ENCODE peak calls at places on chromosome 18, in ten cellular contexts. One of them, this sample, is unnamed.

GRCh38 chr18:10475633-10476388 is 21.4 kb downstream of the APCDD1 start:
- DNase-seq in right atrium auricular region: no peak
- DNase-seq in lower leg skin: no peak
- DNase-seq in pancreas: no peak
- DNase-seq in GM23338: no peak
- DNase-seq in IMR-90: no peak
- DNase-seq in tibial artery: no peak
- DNase-seq in adrenal gland: no peak
- DNase-seq in cardiac fibroblast: no peak
- DNase-seq in cardiac muscle cell: no peak
- DNase-seq in this sample: no peak

GRCh38 chr18:43720036-43720435 is 442.7 kb upstream of the SYT4 start:
- DNase-seq in right atrium auricular region: no peak
- DNase-seq in lower leg skin: no peak
- DNase-seq in pancreas: no peak
- DNase-seq in GM23338: no peak
- DNase-seq in IMR-90: no peak
- DNase-seq in tibial artery: no peak
- DNase-seq in adrenal gland: no peak
- DNase-seq in cardiac fibroblast: no peak
- DNase-seq in cardiac muscle cell: no peak
- DNase-seq in this sample: no peak

GRCh38 chr18:44959013-44959412 is 278.3 kb downstream of the SETBP1 start:
- DNase-seq in right atrium auricular region: no peak
- DNase-seq in lower leg skin: no peak
- DNase-seq in pancreas: no peak
- DNase-seq in GM23338: no peak
- DNase-seq in IMR-90: no peak
- DNase-seq in tibial artery: no peak
- DNase-seq in adrenal gland: no peak
- DNase-seq in cardiac fibroblast: no peak
- DNase-seq in cardiac muscle cell: no peak
- DNase-seq in this sample: no peak

GRCh38 chr18:2979027-2979570 is 33.8 kb downstream of the LPIN2 start:
- DNase-seq in right atrium auricular region: no peak
- DNase-seq in lower leg skin: no peak
- DNase-seq in pancreas: peak
- DNase-seq in GM23338: no peak
- DNase-seq in IMR-90: peak
- DNase-seq in tibial artery: no peak
- DNase-seq in adrenal gland: no peak
- DNase-seq in cardiac fibroblast: peak
- DNase-seq in cardiac muscle cell: no peak
- DNase-seq in this sample: no peak

GRCh38 chr18:25595274-25595673 is 243.3 kb upstream of the ZNF521 start:
- DNase-seq in right atrium auricular region: no peak
- DNase-seq in lower leg skin: no peak
- DNase-seq in pancreas: no peak
- DNase-seq in GM23338: no peak
- DNase-seq in IMR-90: no peak
- DNase-seq in tibial artery: no peak
- DNase-seq in adrenal gland: no peak
- DNase-seq in cardiac fibroblast: no peak
- DNase-seq in cardiac muscle cell: no peak
- DNase-seq in this sample: no peak

GRCh38 chr18:2570772-2571199 is 519 bp downstream of the METTL4 start:
- DNase-seq in right atrium auricular region: peak
- DNase-seq in lower leg skin: peak
- DNase-seq in pancreas: peak
- DNase-seq in GM23338: peak
- DNase-seq in IMR-90: peak
- DNase-seq in tibial artery: peak
- DNase-seq in adrenal gland: peak
- DNase-seq in cardiac fibroblast: peak
- DNase-seq in cardiac muscle cell: peak
- DNase-seq in this sample: peak

GRCh38 chr18:3319399-3319798 is 57.5 kb downstream of the MYL12B start:
- DNase-seq in right atrium auricular region: no peak
- DNase-seq in lower leg skin: no peak
- DNase-seq in pancreas: no peak
- DNase-seq in GM23338: no peak
- DNase-seq in IMR-90: no peak
- DNase-seq in tibial artery: no peak
- DNase-seq in adrenal gland: no peak
- DNase-seq in cardiac fibroblast: peak
- DNase-seq in cardiac muscle cell: no peak
- DNase-seq in this sample: no peak

GRCh38 chr18:78720456-78721250 is 259.0 kb upstream of the SALL3 start:
- DNase-seq in right atrium auricular region: no peak
- DNase-seq in lower leg skin: no peak
- DNase-seq in pancreas: no peak
- DNase-seq in GM23338: no peak
- DNase-seq in IMR-90: no peak
- DNase-seq in tibial artery: no peak
- DNase-seq in adrenal gland: no peak
- DNase-seq in cardiac fibroblast: no peak
- DNase-seq in cardiac muscle cell: no peak
- DNase-seq in this sample: no peak

GRCh38 chr18:62484941-62485340 is 37.9 kb upstream of the ZCCHC2 start:
- DNase-seq in right atrium auricular region: no peak
- DNase-seq in lower leg skin: no peak
- DNase-seq in pancreas: no peak
- DNase-seq in GM23338: no peak
- DNase-seq in IMR-90: no peak
- DNase-seq in tibial artery: no peak
- DNase-seq in adrenal gland: no peak
- DNase-seq in cardiac fibroblast: no peak
- DNase-seq in cardiac muscle cell: no peak
- DNase-seq in this sample: no peak

GRCh38 chr18:24397131-24397693 is 412 bp downstream of the OSBPL1A start:
- DNase-seq in right atrium auricular region: peak
- DNase-seq in lower leg skin: peak
- DNase-seq in pancreas: no peak
- DNase-seq in GM23338: peak
- DNase-seq in IMR-90: peak
- DNase-seq in tibial artery: peak
- DNase-seq in adrenal gland: peak
- DNase-seq in cardiac fibroblast: peak
- DNase-seq in cardiac muscle cell: peak
- DNase-seq in this sample: no peak

GRCh38 chr18:68428026-68428425 is 286.9 kb downstream of the TMX3 start:
- DNase-seq in right atrium auricular region: no peak
- DNase-seq in lower leg skin: no peak
- DNase-seq in pancreas: no peak
- DNase-seq in GM23338: no peak
- DNase-seq in IMR-90: peak
- DNase-seq in tibial artery: no peak
- DNase-seq in adrenal gland: no peak
- DNase-seq in cardiac fibroblast: peak
- DNase-seq in cardiac muscle cell: no peak
- DNase-seq in this sample: peak

GRCh38 chr18:10213526-10213925 is 240.9 kb upstream of the APCDD1 start:
- DNase-seq in right atrium auricular region: no peak
- DNase-seq in lower leg skin: no peak
- DNase-seq in pancreas: no peak
- DNase-seq in GM23338: no peak
- DNase-seq in IMR-90: peak
- DNase-seq in tibial artery: no peak
- DNase-seq in adrenal gland: no peak
- DNase-seq in cardiac fibroblast: peak
- DNase-seq in cardiac muscle cell: peak
- DNase-seq in this sample: no peak

GRCh38 chr18:9835112-9835755 is 50.5 kb upstream of the TXNDC2 start:
- DNase-seq in right atrium auricular region: no peak
- DNase-seq in lower leg skin: no peak
- DNase-seq in pancreas: no peak
- DNase-seq in GM23338: peak
- DNase-seq in IMR-90: no peak
- DNase-seq in tibial artery: no peak
- DNase-seq in adrenal gland: no peak
- DNase-seq in cardiac fibroblast: no peak
- DNase-seq in cardiac muscle cell: peak
- DNase-seq in this sample: no peak

GRCh38 chr18:4433762-4434161 is 21.3 kb downstream of the DLGAP1 start:
- DNase-seq in right atrium auricular region: no peak
- DNase-seq in lower leg skin: no peak
- DNase-seq in pancreas: no peak
- DNase-seq in GM23338: peak
- DNase-seq in IMR-90: peak
- DNase-seq in tibial artery: no peak
- DNase-seq in adrenal gland: no peak
- DNase-seq in cardiac fibroblast: peak
- DNase-seq in cardiac muscle cell: no peak
- DNase-seq in this sample: no peak

GRCh38 chr18:54223568-54224241 is 764 bp downstream of the MBD2 start:
- DNase-seq in right atrium auricular region: peak
- DNase-seq in lower leg skin: peak
- DNase-seq in pancreas: peak
- DNase-seq in GM23338: peak
- DNase-seq in IMR-90: peak
- DNase-seq in tibial artery: peak
- DNase-seq in adrenal gland: peak
- DNase-seq in cardiac fibroblast: peak
- DNase-seq in cardiac muscle cell: peak
- DNase-seq in this sample: peak

GRCh38 chr18:33755918-33756590 is 178.0 kb downstream of the ASXL3 start:
- DNase-seq in right atrium auricular region: peak
- DNase-seq in lower leg skin: no peak
- DNase-seq in pancreas: no peak
- DNase-seq in GM23338: no peak
- DNase-seq in IMR-90: peak
- DNase-seq in tibial artery: no peak
- DNase-seq in adrenal gland: peak
- DNase-seq in cardiac fibroblast: peak
- DNase-seq in cardiac muscle cell: no peak
- DNase-seq in this sample: peak

GRCh38 chr18:49677762-49678398 is 116.0 kb downstream of the LIPG start:
- DNase-seq in right atrium auricular region: no peak
- DNase-seq in lower leg skin: no peak
- DNase-seq in pancreas: no peak
- DNase-seq in GM23338: no peak
- DNase-seq in IMR-90: no peak
- DNase-seq in tibial artery: no peak
- DNase-seq in adrenal gland: no peak
- DNase-seq in cardiac fibroblast: no peak
- DNase-seq in cardiac muscle cell: no peak
- DNase-seq in this sample: no peak

GRCh38 chr18:79943608-79944125 is 7.8 kb downstream of the SLC66A2 start:
- DNase-seq in right atrium auricular region: no peak
- DNase-seq in lower leg skin: no peak
- DNase-seq in pancreas: no peak
- DNase-seq in GM23338: no peak
- DNase-seq in IMR-90: no peak
- DNase-seq in tibial artery: no peak
- DNase-seq in adrenal gland: no peak
- DNase-seq in cardiac fibroblast: no peak
- DNase-seq in cardiac muscle cell: no peak
- DNase-seq in this sample: no peak

GRCh38 chr18:47750889-47751423 is 179.5 kb downstream of the SMAD2 start:
- DNase-seq in right atrium auricular region: peak
- DNase-seq in lower leg skin: no peak
- DNase-seq in pancreas: no peak
- DNase-seq in GM23338: no peak
- DNase-seq in IMR-90: no peak
- DNase-seq in tibial artery: no peak
- DNase-seq in adrenal gland: no peak
- DNase-seq in cardiac fibroblast: no peak
- DNase-seq in cardiac muscle cell: no peak
- DNase-seq in this sample: no peak

GRCh38 chr18:77248873-77249582 is 620 bp upstream of the GALR1 start:
- DNase-seq in right atrium auricular region: no peak
- DNase-seq in lower leg skin: no peak
- DNase-seq in pancreas: no peak
- DNase-seq in GM23338: peak
- DNase-seq in IMR-90: no peak
- DNase-seq in tibial artery: no peak
- DNase-seq in adrenal gland: no peak
- DNase-seq in cardiac fibroblast: peak
- DNase-seq in cardiac muscle cell: no peak
- DNase-seq in this sample: no peak
- H3K4me3 ChIP-seq in right atrium auricular region: peak
- H3K4me3 ChIP-seq in lower leg skin: no peak
- H3K4me3 ChIP-seq in pancreas: peak
- H3K4me3 ChIP-seq in GM23338: peak
- H3K4me3 ChIP-seq in IMR-90: peak
- H3K4me3 ChIP-seq in tibial artery: peak
- H3K4me3 ChIP-seq in adrenal gland: no peak
- H3K4me3 ChIP-seq in cardiac fibroblast: peak
- H3K4me3 ChIP-seq in cardiac muscle cell: peak
- H3K4me3 ChIP-seq in this sample: peak

GRCh38 chr18:31680836-31681568 is 3.4 kb downstream of the B4GALT6 start:
- DNase-seq in right atrium auricular region: no peak
- DNase-seq in lower leg skin: no peak
- DNase-seq in pancreas: no peak
- DNase-seq in GM23338: peak
- DNase-seq in IMR-90: no peak
- DNase-seq in tibial artery: no peak
- DNase-seq in adrenal gland: no peak
- DNase-seq in cardiac fibroblast: peak
- DNase-seq in cardiac muscle cell: no peak
- DNase-seq in this sample: no peak
- TF ChIP-seq CTCF in right atrium auricular region: no peak
- TF ChIP-seq CTCF in lower leg skin: no peak
- TF ChIP-seq CTCF in pancreas: no peak
- TF ChIP-seq CTCF in GM23338: peak
- TF ChIP-seq CTCF in IMR-90: peak
- TF ChIP-seq CTCF in tibial artery: no peak
- TF ChIP-seq CTCF in adrenal gland: no peak
- TF ChIP-seq CTCF in cardiac fibroblast: peak
- TF ChIP-seq CTCF in cardiac muscle cell: peak
- TF ChIP-seq CTCF in this sample: no peak

DNA sequence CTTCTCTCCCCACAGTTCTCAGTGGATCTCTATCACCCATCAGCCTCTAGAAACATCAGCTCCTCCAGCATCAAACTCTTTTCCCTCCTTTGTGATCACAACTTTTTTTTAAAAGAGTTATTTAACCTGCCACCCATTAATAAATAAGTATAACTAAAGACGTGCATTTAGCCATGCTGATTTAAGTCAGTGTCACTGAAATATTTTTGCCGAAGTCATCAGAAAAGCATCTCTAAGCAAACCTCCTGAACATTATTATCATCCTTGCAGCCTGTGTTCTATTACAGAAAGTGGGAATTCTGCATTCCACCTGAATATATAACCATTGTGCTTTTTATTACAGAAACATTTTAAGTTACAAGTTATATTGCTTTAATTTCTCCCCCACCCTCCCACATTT is 106.2 kb upstream of the ARHGAP28 start:
- DNase-seq in right atrium auricular region: no peak
- DNase-seq in lower leg skin: no peak
- DNase-seq in pancreas: no peak
- DNase-seq in GM23338: no peak
- DNase-seq in IMR-90: no peak
- DNase-seq in tibial artery: no peak
- DNase-seq in adrenal gland: no peak
- DNase-seq in cardiac fibroblast: no peak
- DNase-seq in cardiac muscle cell: no peak
- DNase-seq in this sample: no peak
- H3K4me3 ChIP-seq in right atrium auricular region: no peak
- H3K4me3 ChIP-seq in lower leg skin: no peak
- H3K4me3 ChIP-seq in pancreas: no peak
- H3K4me3 ChIP-seq in GM23338: no peak
- H3K4me3 ChIP-seq in IMR-90: no peak
- H3K4me3 ChIP-seq in tibial artery: no peak
- H3K4me3 ChIP-seq in adrenal gland: no peak
- H3K4me3 ChIP-seq in cardiac fibroblast: no peak
- H3K4me3 ChIP-seq in cardiac muscle cell: no peak
- H3K4me3 ChIP-seq in this sample: no peak

GRCh38 chr18:58231930-58232329 is 187.9 kb downstream of the NEDD4L start:
- DNase-seq in right atrium auricular region: no peak
- DNase-seq in lower leg skin: no peak
- DNase-seq in pancreas: peak
- DNase-seq in GM23338: no peak
- DNase-seq in IMR-90: no peak
- DNase-seq in tibial artery: no peak
- DNase-seq in adrenal gland: no peak
- DNase-seq in cardiac fibroblast: peak
- DNase-seq in cardiac muscle cell: no peak
- DNase-seq in this sample: no peak
- TF ChIP-seq CTCF in right atrium auricular region: no peak
- TF ChIP-seq CTCF in lower leg skin: no peak
- TF ChIP-seq CTCF in pancreas: peak
- TF ChIP-seq CTCF in GM23338: peak
- TF ChIP-seq CTCF in IMR-90: peak
- TF ChIP-seq CTCF in tibial artery: no peak
- TF ChIP-seq CTCF in adrenal gland: peak
- TF ChIP-seq CTCF in cardiac fibroblast: peak
- TF ChIP-seq CTCF in cardiac muscle cell: no peak
- TF ChIP-seq CTCF in this sample: peak